ENCODE peak calls at places on chromosomes 3 and 15, in six cellular contexts. B is hippocampal formation; M is ascending aorta; Q is effector memory CD4-positive, alpha-beta T cell; T is T47D; E is activated CD4-positive, alpha-beta T cell treated with anti-CD3 and anti-CD28 coated beads, Interleukin-2, amount 10 ng/mL, durations not matched to agents 7 days and 5 days. A is an unnamed sample.
A peak's percentile ranks its signal among the peaks of the same experiment; 100 is the strongest.

GRCh38 chr3:36919439-36920160 is 25.3 kb downstream of the TRANK1 start:
- DNase-seq in E (no peak), M (no peak), T (no peak), Q (no peak), B (no peak), A (no peak)

GRCh38 chr15:97815841-97816240 is 144.7 kb upstream of the ARRDC4 start:
- DNase-seq in E (no peak), M (no peak), T (no peak), Q (no peak), B (no peak), A (no peak)

GRCh38 chr3:178634975-178635374 is 98.7 kb downstream of the KCNMB2 start:
- DNase-seq in M (no peak), B (no peak), E (no peak), Q (no peak), T (no peak), A (no peak)

GRCh38 chr3:6125520-6125919 is 735.4 kb upstream of the GRM7 start:
- DNase-seq in M (no peak), Q (no peak), E (no peak), B (no peak), T (no peak), A (no peak)

GRCh38 chr3:28973621-28974020 is 307.2 kb upstream of the RBMS3 start:
- DNase-seq in B (no peak), Q (no peak), M (no peak), E (no peak), T (no peak), A (no peak)

GRCh38 chr3:15051531-15051930 is 13.6 kb downstream of the MRPS25 start:
- DNase-seq in Q (no peak), T (peak; percentile 69), M (no peak), B (no peak), E (peak; percentile 57), A (peak; percentile 62)

GRCh38 chr3:4709336-4709735 is 216.2 kb downstream of the ITPR1 start:
- DNase-seq in B (no peak), Q (no peak), E (no peak), M (no peak), T (no peak), A (no peak)

GRCh38 chr15:89971592-89971997 is 29.5 kb upstream of the ZNF710 start:
- DNase-seq in Q (peak; percentile 11), E (peak; percentile 61), B (peak; percentile 34), M (no peak), T (no peak), A (peak; percentile 76)

GRCh38 chr3:39189648-39190269 is 2.6 kb downstream of the XIRP1 start:
- DNase-seq in E (peak; percentile 66), T (peak; percentile 76), M (no peak), Q (peak; percentile 39), B (peak; percentile 42), A (peak; percentile 70)

GRCh38 chr3:82000773-82001172 is 239.3 kb upstream of the GBE1 start:
- DNase-seq in E (no peak), M (no peak), Q (no peak), B (no peak), T (no peak), A (no peak)

GRCh38 chr3:184320099-184320445 is 5.7 kb downstream of the EIF4G1 start:
- DNase-seq in M (peak; percentile 93), E (no peak), Q (no peak), T (peak; percentile 100), B (peak; percentile 90), A (peak; percentile 59)

GRCh38 chr3:157585386-157585785 is 82.2 kb upstream of the VEPH1 start:
- DNase-seq in E (no peak), B (no peak), M (no peak), Q (no peak), T (no peak), A (no peak)

GRCh38 chr3:47989981-47990440 is 26.2 kb downstream of the MAP4 start:
- DNase-seq in Q (peak; percentile 59), E (peak; percentile 84), M (peak; percentile 54), B (peak; percentile 65), T (peak; percentile 27), A (peak; percentile 79)

GRCh38 chr15:89654847-89655805 is at the start of gene KIF7:
- DNase-seq in T (peak; percentile 88), Q (no peak), M (no peak), B (no peak), E (no peak), A (peak; percentile 37)

GRCh38 chr3:48548731-48549705 is 7.6 kb downstream of the PFKFB4 start:
- DNase-seq in E (peak; percentile 89), B (peak; percentile 84), M (peak; percentile 46), T (peak; percentile 28), Q (peak; percentile 74), A (peak; percentile 90)

GRCh38 chr3:188780188-188781147 is 391.3 kb upstream of the TPRG1 start:
- DNase-seq in T (no peak), E (no peak), M (no peak), B (peak; percentile 14), Q (no peak), A (no peak)

GRCh38 chr15:71660501-71660900 is 149.9 kb upstream of the NR2E3 start:
- DNase-seq in Q (no peak), T (no peak), B (no peak), M (no peak), E (no peak), A (no peak)

GRCh38 chr15:101156509-101157159 is 95.2 kb downstream of the CHSY1 start:
- DNase-seq in T (no peak), E (no peak), B (no peak), Q (no peak), M (no peak), A (no peak)

GRCh38 chr3:44146073-44146472 is 95.6 kb upstream of the TOPAZ1 start:
- DNase-seq in B (no peak), Q (no peak), M (no peak), E (no peak), T (no peak), A (no peak)

A was measured in activated CD4-positive, alpha-beta memory T cell treated with anti-CD3 and anti-CD28 coated beads for 36 hours.